ENCODE peak calls at places on chromosomes 7 and 10, in seven cellular contexts. One of them, this sample, is unnamed.

GRCh38 chr10:43728425-43728824 is 79.7 kb upstream of the ZNF32 start:
- DNase-seq in NCI-H2171 treated with DMSO at 0.1 percent for 48 hours: no peak
- DNase-seq in cardiac fibroblast: no peak
- DNase-seq in EL: no peak
- DNase-seq in A549: no peak
- DNase-seq in T47D: no peak
- DNase-seq in cardiac muscle cell: no peak
- DNase-seq in this sample: no peak

GRCh38 chr7:23698822-23699221 is 11.2 kb upstream of the STK31 start:
- DNase-seq in EL: no peak
- DNase-seq in cardiac fibroblast: no peak
- DNase-seq in NCI-H2171 treated with DMSO at 0.1 percent for 48 hours: no peak
- DNase-seq in T47D: no peak
- DNase-seq in cardiac muscle cell: no peak
- DNase-seq in A549: no peak
- DNase-seq in this sample: no peak

GRCh38 chr7:117216436-117217069 is 106.3 kb downstream of the WNT2 start:
- DNase-seq in cardiac fibroblast: no peak
- DNase-seq in EL: no peak
- DNase-seq in cardiac muscle cell: no peak
- DNase-seq in A549: no peak
- DNase-seq in NCI-H2171 treated with DMSO at 0.1 percent for 48 hours: no peak
- DNase-seq in T47D: no peak
- DNase-seq in this sample: no peak

GRCh38 chr7:157445956-157446295 is 109.1 kb downstream of the DNAJB6 start:
- DNase-seq in cardiac fibroblast: no peak
- DNase-seq in cardiac muscle cell: no peak
- DNase-seq in EL: no peak
- DNase-seq in A549: no peak
- DNase-seq in NCI-H2171 treated with DMSO at 0.1 percent for 48 hours: no peak
- DNase-seq in T47D: no peak
- DNase-seq in this sample: no peak

GRCh38 chr10:26441491-26442214 is 3.5 kb downstream of the APBB1IP start:
- DNase-seq in EL: peak; percentile 92
- DNase-seq in NCI-H2171 treated with DMSO at 0.1 percent for 48 hours: no peak
- DNase-seq in T47D: no peak
- DNase-seq in cardiac muscle cell: no peak
- DNase-seq in cardiac fibroblast: no peak
- DNase-seq in A549: no peak
- DNase-seq in this sample: no peak

GRCh38 chr7:142085428-142085827 is 26.1 kb upstream of the MGAM2 start:
- DNase-seq in EL: no peak
- DNase-seq in NCI-H2171 treated with DMSO at 0.1 percent for 48 hours: no peak
- DNase-seq in T47D: no peak
- DNase-seq in cardiac fibroblast: no peak
- DNase-seq in A549: no peak
- DNase-seq in cardiac muscle cell: no peak
- DNase-seq in this sample: no peak

GRCh38 chr10:130382031-130382430 is 245.8 kb downstream of the GLRX3 start:
- DNase-seq in T47D: no peak
- DNase-seq in A549: no peak
- DNase-seq in NCI-H2171 treated with DMSO at 0.1 percent for 48 hours: no peak
- DNase-seq in EL: no peak
- DNase-seq in cardiac fibroblast: no peak
- DNase-seq in cardiac muscle cell: no peak
- DNase-seq in this sample: no peak

GRCh38 chr7:4749363-4749762 is 26.1 kb upstream of the AP5Z1 start:
- DNase-seq in cardiac fibroblast: no peak
- DNase-seq in A549: no peak
- DNase-seq in NCI-H2171 treated with DMSO at 0.1 percent for 48 hours: no peak
- DNase-seq in cardiac muscle cell: no peak
- DNase-seq in EL: no peak
- DNase-seq in T47D: no peak
- DNase-seq in this sample: no peak

GRCh38 chr10:106189254-106189653 is 975.3 kb downstream of the SORCS1 start:
- DNase-seq in T47D: peak; percentile 15
- DNase-seq in EL: peak; percentile 50
- DNase-seq in A549: peak; percentile 33
- DNase-seq in cardiac fibroblast: peak; percentile 43
- DNase-seq in cardiac muscle cell: peak; percentile 50
- DNase-seq in NCI-H2171 treated with DMSO at 0.1 percent for 48 hours: peak; percentile 2
- DNase-seq in this sample: peak; percentile 37

GRCh38 chr7:44977956-44978355 is 859 bp downstream of the MYO1G start:
- DNase-seq in A549: no peak
- DNase-seq in NCI-H2171 treated with DMSO at 0.1 percent for 48 hours: no peak
- DNase-seq in EL: no peak
- DNase-seq in cardiac fibroblast: no peak
- DNase-seq in cardiac muscle cell: no peak
- DNase-seq in T47D: no peak
- DNase-seq in this sample: no peak

GRCh38 chr10:4151466-4151865 is 366.5 kb upstream of the KLF6 start:
- DNase-seq in cardiac muscle cell: peak; percentile 6
- DNase-seq in NCI-H2171 treated with DMSO at 0.1 percent for 48 hours: no peak
- DNase-seq in EL: no peak
- DNase-seq in A549: no peak
- DNase-seq in cardiac fibroblast: no peak
- DNase-seq in T47D: peak; percentile 22
- DNase-seq in this sample: no peak

GRCh38 chr10:42690449-42691360 is 52.3 kb upstream of the ZNF33B start:
- DNase-seq in T47D: peak; percentile 74
- DNase-seq in A549: peak; percentile 5
- DNase-seq in EL: no peak
- DNase-seq in cardiac fibroblast: no peak
- DNase-seq in NCI-H2171 treated with DMSO at 0.1 percent for 48 hours: no peak
- DNase-seq in cardiac muscle cell: no peak
- DNase-seq in this sample: no peak

GRCh38 chr7:17939111-17939669 is 1.1 kb downstream of the SNX13 start:
- DNase-seq in cardiac muscle cell: peak; percentile 50
- DNase-seq in EL: peak; percentile 53
- DNase-seq in cardiac fibroblast: peak; percentile 50
- DNase-seq in T47D: peak; percentile 54
- DNase-seq in NCI-H2171 treated with DMSO at 0.1 percent for 48 hours: peak; percentile 67
- DNase-seq in A549: peak; percentile 33
- DNase-seq in this sample: peak; percentile 38

GRCh38 chr7:32680259-32681173 is 185.2 kb downstream of the AVL9 start:
- DNase-seq in NCI-H2171 treated with DMSO at 0.1 percent for 48 hours: no peak
- DNase-seq in A549: no peak
- DNase-seq in cardiac fibroblast: peak; percentile 80
- DNase-seq in T47D: peak; percentile 94
- DNase-seq in cardiac muscle cell: peak; percentile 92
- DNase-seq in EL: peak; percentile 13
- DNase-seq in this sample: no peak

GRCh38 chr10:79904671-79905321 is 44.1 kb downstream of the SFTPD start:
- DNase-seq in A549: peak; percentile 18
- DNase-seq in cardiac fibroblast: peak; percentile 81
- DNase-seq in NCI-H2171 treated with DMSO at 0.1 percent for 48 hours: peak; percentile 68
- DNase-seq in cardiac muscle cell: peak; percentile 85
- DNase-seq in T47D: peak; percentile 36
- DNase-seq in EL: peak; percentile 78
- DNase-seq in this sample: peak; percentile 88

GRCh38 chr10:12121673-12122072 is 7.8 kb upstream of the SEC61A2 start:
- DNase-seq in NCI-H2171 treated with DMSO at 0.1 percent for 48 hours: no peak
- DNase-seq in cardiac muscle cell: no peak
- DNase-seq in cardiac fibroblast: no peak
- DNase-seq in EL: no peak
- DNase-seq in A549: no peak
- DNase-seq in T47D: no peak
- DNase-seq in this sample: no peak

GRCh38 chr10:124539935-124540641 is 78.5 kb downstream of the LHPP start:
- DNase-seq in T47D: peak; percentile 15
- DNase-seq in cardiac muscle cell: peak; percentile 58
- DNase-seq in NCI-H2171 treated with DMSO at 0.1 percent for 48 hours: no peak
- DNase-seq in cardiac fibroblast: peak; percentile 56
- DNase-seq in EL: peak; percentile 28
- DNase-seq in A549: peak; percentile 28
- DNase-seq in this sample: peak; percentile 69

GRCh38 chr7:51700593-51701215 is 384.1 kb upstream of the COBL start:
- DNase-seq in A549: no peak
- DNase-seq in cardiac muscle cell: no peak
- DNase-seq in T47D: no peak
- DNase-seq in cardiac fibroblast: no peak
- DNase-seq in EL: no peak
- DNase-seq in NCI-H2171 treated with DMSO at 0.1 percent for 48 hours: peak; percentile 67
- DNase-seq in this sample: no peak

GRCh38 chr10:99534939-99535763 is 2.4 kb downstream of the NKX2-3 start:
- DNase-seq in EL: peak; percentile 53
- DNase-seq in cardiac muscle cell: peak; percentile 30
- DNase-seq in T47D: peak; percentile 58
- DNase-seq in A549: peak; percentile 36
- DNase-seq in cardiac fibroblast: peak; percentile 22
- DNase-seq in NCI-H2171 treated with DMSO at 0.1 percent for 48 hours: peak; percentile 41
- DNase-seq in this sample: no peak

GRCh38 chr7:107355616-107356015 is 114.2 kb upstream of the GPR22 start:
- DNase-seq in A549: no peak
- DNase-seq in NCI-H2171 treated with DMSO at 0.1 percent for 48 hours: no peak
- DNase-seq in T47D: no peak
- DNase-seq in EL: peak; percentile 52
- DNase-seq in cardiac muscle cell: no peak
- DNase-seq in cardiac fibroblast: no peak
- DNase-seq in this sample: no peak

GRCh38 chr7:106485031-106485551 is 175.9 kb downstream of the CCDC71L start:
- DNase-seq in A549: no peak
- DNase-seq in cardiac fibroblast: peak; percentile 20
- DNase-seq in cardiac muscle cell: peak; percentile 24
- DNase-seq in T47D: no peak
- DNase-seq in NCI-H2171 treated with DMSO at 0.1 percent for 48 hours: no peak
- DNase-seq in EL: peak; percentile 85
- DNase-seq in this sample: no peak